ENCODE peak calls at places on chromosomes 5 and 9, in four cellular contexts. V, T, P and B are unnamed samples.

GRCh38 chr5:133225671-133226152 is 173.9 kb downstream of the HSPA4 start:
- DNase-seq in V (no peak), T (no peak), P (no peak), B (no peak)

GRCh38 chr9:89742660-89743059 is 137.8 kb downstream of the GADD45G start:
- DNase-seq in V (no peak), T (no peak), P (no peak), B (no peak)

GRCh38 chr5:50763356-50763755 is 96.9 kb downstream of the PARP8 start:
- DNase-seq in V (no peak), T (no peak), P (no peak), B (no peak)

GRCh38 chr5:75322066-75322465 is 15.0 kb upstream of the HMGCR start:
- DNase-seq in V (no peak), T (no peak), P (no peak), B (no peak)

GRCh38 chr9:133421615-133422542 is at the start of gene ADAMTS13:
- DNase-seq in V (no peak), T (peak; percentile 74), P (peak; percentile 54), B (no peak)

GRCh38 chr5:151156732-151157402 is 712 bp downstream of the ANXA6 start:
- DNase-seq in V (peak; percentile 62), T (no peak), P (no peak), B (peak; percentile 44)

GRCh38 chr5:176743828-176744583 is 66.4 kb upstream of the UNC5A start:
- DNase-seq in V (peak; percentile 26), T (no peak), P (no peak), B (no peak)

GRCh38 chr5:187042-187431 is 4.3 kb upstream of the LRRC14B start:
- DNase-seq in V (no peak), T (no peak), P (no peak), B (no peak)

GRCh38 chr5:66958984-66959641 is 237.5 kb downstream of the CD180 start:
- DNase-seq in V (no peak), T (no peak), P (no peak), B (no peak)

GRCh38 chr5:102863764-102864560 is 108.9 kb downstream of the PAM start:
- DNase-seq in V (no peak), T (no peak), P (no peak), B (no peak)

GRCh38 chr5:135373747-135374515 is 25.1 kb downstream of the MACROH2A1 start:
- DNase-seq in V (no peak), T (peak; percentile 21), P (no peak), B (no peak)

GRCh38 chr5:3612561-3613175 is 17.0 kb downstream of the IRX1 start:
- DNase-seq in V (no peak), T (no peak), P (no peak), B (no peak)

GRCh38 chr5:72347801-72348305 is 27.7 kb downstream of the PTCD2 start:
- DNase-seq in V (no peak), T (no peak), P (no peak), B (no peak)

GRCh38 chr9:121242219-121242954 is 25.6 kb upstream of the GSN start:
- DNase-seq in V (no peak), T (no peak), P (no peak), B (no peak)

GRCh38 chr9:85741112-85741874 is 461 bp downstream of the AGTPBP1 start:
- DNase-seq in V (peak; percentile 78), T (peak; percentile 67), P (peak; percentile 37), B (peak; percentile 36)

GRCh38 chr5:130514984-130515690 is 610.9 kb downstream of the CHSY3 start:
- DNase-seq in V (no peak), T (no peak), P (no peak), B (no peak)

GRCh38 chr5:30040483-30041116 is 1152.9 kb upstream of the CDH6 start:
- DNase-seq in V (peak; percentile 50), T (peak; percentile 69), P (no peak), B (peak; percentile 16)

GRCh38 chr9:110714314-110714713 is 45.7 kb downstream of the MUSK start:
- DNase-seq in V (no peak), T (no peak), P (no peak), B (no peak)

DNA sequence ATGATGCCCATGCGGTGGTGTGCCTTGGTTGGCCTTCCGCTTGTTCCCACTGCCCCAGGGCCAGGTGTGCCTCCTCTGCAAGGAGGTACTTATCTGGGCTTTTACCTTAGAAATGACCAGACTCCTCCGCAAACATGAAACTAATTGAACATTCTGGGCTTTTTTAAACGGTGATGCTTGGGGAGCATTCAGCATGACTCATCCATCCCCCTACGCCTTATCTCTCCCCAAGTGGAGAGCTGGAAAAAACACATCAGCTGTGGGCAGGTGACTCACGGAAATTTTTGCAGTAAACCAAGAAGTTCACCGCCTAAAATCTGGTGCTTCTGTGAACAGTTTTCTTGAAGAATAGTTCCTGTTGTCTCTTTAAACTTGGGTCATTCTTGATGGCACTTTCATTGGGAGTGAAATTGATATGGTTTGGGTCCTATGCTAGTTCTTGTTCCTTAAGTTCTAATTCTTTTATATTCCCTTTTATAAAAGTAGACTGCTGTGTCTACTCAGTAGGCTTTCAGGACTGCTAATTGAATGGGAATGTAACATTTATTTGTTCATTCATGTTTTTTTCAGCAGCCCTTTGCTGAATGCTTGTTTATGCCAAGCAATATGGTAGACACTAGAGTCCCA is 39.6 kb downstream of the SFXN1 start:
- DNase-seq in V (no peak), T (no peak), P (no peak), B (no peak)
- TF ChIP-seq TAF1 in V (no peak), T (no peak), P (no peak), B (no peak)

GRCh38 chr9:137096785-137097546 is 10.2 kb downstream of the MAN1B1 start:
- DNase-seq in V (no peak), T (no peak), P (no peak), B (no peak)

GRCh38 chr9:137097761-137098462 is 11.1 kb downstream of the MAN1B1 start:
- DNase-seq in V (no peak), T (no peak), P (no peak), B (no peak)

GRCh38 chr9:137099231-137099630 is 12.4 kb downstream of the MAN1B1 start:
- DNase-seq in V (no peak), T (no peak), P (no peak), B (no peak)

DNA sequence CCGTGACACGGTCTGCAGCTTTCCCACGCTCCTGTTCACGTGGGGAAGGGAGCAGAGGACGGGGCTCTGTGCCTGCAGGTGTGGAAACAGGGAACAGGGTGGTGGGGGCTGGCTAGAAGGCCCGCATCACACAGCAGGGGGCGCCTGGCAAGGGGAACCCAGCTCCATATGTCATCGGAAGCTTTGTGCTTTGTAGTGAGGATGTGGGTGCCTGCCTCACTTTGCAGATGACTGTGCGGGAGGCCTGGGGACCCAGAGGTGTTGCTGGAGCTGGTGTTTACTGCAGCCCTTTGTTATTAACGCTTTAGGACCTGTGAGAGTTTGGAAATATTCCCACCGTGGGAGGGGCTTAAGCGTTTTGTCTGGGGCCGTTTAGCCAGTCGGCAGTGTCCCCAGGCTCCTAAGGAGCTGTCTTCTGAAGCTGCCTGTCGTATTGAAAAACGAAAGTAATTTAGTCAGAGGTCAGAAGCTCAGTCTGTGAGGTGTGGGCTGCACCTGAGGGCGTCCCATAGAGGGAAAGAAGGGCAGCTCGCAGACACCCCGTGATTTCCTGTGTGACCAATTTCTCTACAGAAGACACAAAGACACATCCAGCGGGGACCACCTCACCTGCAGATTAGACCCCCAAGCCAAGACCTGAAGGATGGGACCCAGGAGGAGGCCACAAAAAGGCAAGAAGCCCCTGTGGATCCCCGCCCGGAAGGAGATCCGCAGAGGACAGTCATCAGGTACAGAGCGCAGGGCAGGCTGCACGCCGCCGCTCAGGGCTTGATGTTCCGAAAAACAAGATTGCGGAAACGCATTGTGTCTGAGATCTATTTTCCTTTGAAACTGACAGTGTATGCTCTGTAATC is 9.1 kb downstream of the MAN1B1 start:
- DNase-seq in V (peak; percentile 59), T (no peak), P (peak; percentile 71), B (peak; percentile 65)
- TF ChIP-seq TAF1 in V (no peak), T (no peak), P (no peak), B (no peak)

GRCh38 chr9:80326105-80326504 is 754.3 kb downstream of the TLE4 start:
- DNase-seq in V (no peak), T (no peak), P (no peak), B (no peak)

GRCh38 chr9:80320480-80320879 is 748.7 kb downstream of the TLE4 start:
- DNase-seq in V (no peak), T (no peak), P (no peak), B (no peak)

GRCh38 chr9:80320916-80321315 is 749.2 kb downstream of the TLE4 start:
- DNase-seq in V (no peak), T (no peak), P (no peak), B (no peak)
- TF ChIP-seq TAF1 in V (no peak), T (no peak), P (no peak), B (no peak)

GRCh38 chr5:138533973-138534941 is 8.8 kb downstream of the ETF1 start:
- DNase-seq in V (no peak), T (peak; percentile 85), P (no peak), B (no peak)
- TF ChIP-seq TAF1 in V (no peak), T (no peak), P (no peak), B (no peak)

DNA sequence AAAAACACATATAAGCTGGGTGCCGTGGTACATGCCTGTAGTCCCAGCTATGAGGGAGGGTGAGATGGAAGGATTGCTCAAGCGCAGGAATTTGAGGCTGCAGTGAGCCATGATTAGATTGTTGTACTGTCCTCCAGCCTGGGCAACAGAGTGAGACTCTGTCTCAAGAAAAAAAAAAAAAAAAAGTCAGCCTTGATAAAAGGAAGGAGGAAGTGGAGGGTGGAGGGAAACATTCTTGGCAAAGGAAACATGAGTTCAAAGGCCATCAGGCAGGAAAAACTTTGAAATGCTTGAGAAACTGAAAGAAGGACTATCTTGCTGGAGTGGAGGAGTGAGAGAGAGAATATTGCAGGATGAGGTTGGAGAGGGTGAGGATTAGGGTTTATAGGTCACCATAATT is 18.3 kb upstream of the ANKHD1 start:
- DNase-seq in V (no peak), T (no peak), P (no peak), B (no peak)
- TF ChIP-seq TAF1 in V (no peak), T (no peak), P (no peak), B (no peak)

GRCh38 chr5:173855162-173855994 is 32.8 kb upstream of the CPEB4 start:
- DNase-seq in V (no peak), T (no peak), P (no peak), B (no peak)
- TF ChIP-seq TAF1 in V (no peak), T (no peak), P (no peak), B (no peak)

GRCh38 chr9:93267681-93268505 is 84.0 kb downstream of the WNK2 start:
- DNase-seq in V (peak; percentile 9), T (no peak), P (peak; percentile 13), B (peak; percentile 25)

GRCh38 chr9:93270976-93271375 is 87.0 kb downstream of the WNK2 start:
- DNase-seq in V (no peak), T (no peak), P (no peak), B (no peak)

GRCh38 chr9:93267091-93267541 is 83.2 kb downstream of the WNK2 start:
- DNase-seq in V (peak; percentile 16), T (no peak), P (no peak), B (peak; percentile 11)

GRCh38 chr9:93266521-93267001 is 82.6 kb downstream of the WNK2 start:
- DNase-seq in V (peak; percentile 12), T (no peak), P (no peak), B (no peak)

GRCh38 chr9:93268551-93269314 is 84.8 kb downstream of the WNK2 start:
- DNase-seq in V (peak; percentile 8), T (no peak), P (peak; percentile 43), B (peak; percentile 53)
- TF ChIP-seq TAF1 in V (no peak), T (no peak), P (no peak), B (no peak)

DNA sequence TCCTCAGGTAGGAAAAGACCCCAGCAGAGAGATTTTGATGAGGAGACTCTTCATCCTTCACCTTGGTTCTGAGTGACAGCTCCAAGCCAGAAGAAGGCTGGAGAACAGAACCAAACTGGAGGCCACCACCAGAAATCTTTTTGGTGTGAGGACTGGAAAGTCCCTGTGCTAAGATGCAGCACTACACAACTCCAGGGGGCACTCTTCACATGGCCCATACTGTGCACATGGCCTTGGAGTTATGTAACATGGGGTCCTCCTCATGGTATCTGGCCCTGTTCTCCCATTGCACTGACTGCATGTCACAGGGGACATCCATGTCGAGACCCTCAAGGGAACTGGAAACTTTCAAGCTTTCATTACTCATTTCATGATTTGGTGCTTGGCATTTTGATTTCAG is 17.3 kb upstream of the STX17 start:
- DNase-seq in V (no peak), T (no peak), P (no peak), B (no peak)
- TF ChIP-seq TAF1 in V (no peak), T (no peak), P (no peak), B (no peak)